ENCODE peak calls at places on chromosomes 1 and 21, in nine cellular contexts. One of them, this sample, is unnamed.

GRCh38 chr1:202107321-202107761 is 15.4 kb upstream of the GPR37L1 start:
- DNase-seq in heart right ventricle: peak; percentile 79
- DNase-seq in A549: no peak
- DNase-seq in esophagus squamous epithelium: no peak
- DNase-seq in naive thymus-derived CD4-positive, alpha-beta T cell: no peak
- DNase-seq in BE2C: no peak
- DNase-seq in left lung: peak; percentile 85
- DNase-seq in neural progenitor cell: no peak
- DNase-seq in spleen: no peak
- DNase-seq in this sample: no peak

GRCh38 chr1:167059045-167059728 is 31.0 kb downstream of the GPA33 start:
- DNase-seq in heart right ventricle: peak; percentile 71
- DNase-seq in A549: peak; percentile 52
- DNase-seq in left lung: peak; percentile 75
- DNase-seq in BE2C: peak; percentile 73
- DNase-seq in esophagus squamous epithelium: no peak
- DNase-seq in spleen: peak; percentile 84
- DNase-seq in naive thymus-derived CD4-positive, alpha-beta T cell: peak; percentile 39
- DNase-seq in neural progenitor cell: peak; percentile 80
- DNase-seq in this sample: peak; percentile 24

GRCh38 chr1:114345930-114346479 is 165.0 kb downstream of the TRIM33 start:
- DNase-seq in BE2C: peak; percentile 21
- DNase-seq in neural progenitor cell: peak; percentile 36
- DNase-seq in left lung: no peak
- DNase-seq in esophagus squamous epithelium: no peak
- DNase-seq in naive thymus-derived CD4-positive, alpha-beta T cell: no peak
- DNase-seq in spleen: peak; percentile 84
- DNase-seq in heart right ventricle: peak; percentile 40
- DNase-seq in A549: peak; percentile 18
- DNase-seq in this sample: no peak

GRCh38 chr21:29164330-29164942 is 34.0 kb downstream of the MAP3K7CL start:
- DNase-seq in spleen: no peak
- DNase-seq in A549: peak; percentile 15
- DNase-seq in BE2C: no peak
- DNase-seq in esophagus squamous epithelium: no peak
- DNase-seq in neural progenitor cell: peak; percentile 44
- DNase-seq in left lung: no peak
- DNase-seq in heart right ventricle: no peak
- DNase-seq in naive thymus-derived CD4-positive, alpha-beta T cell: no peak
- DNase-seq in this sample: peak; percentile 71

GRCh38 chr1:203663820-203664219 is 37.2 kb downstream of the ATP2B4 start:
- DNase-seq in naive thymus-derived CD4-positive, alpha-beta T cell: no peak
- DNase-seq in left lung: no peak
- DNase-seq in BE2C: no peak
- DNase-seq in spleen: no peak
- DNase-seq in A549: no peak
- DNase-seq in neural progenitor cell: no peak
- DNase-seq in heart right ventricle: no peak
- DNase-seq in esophagus squamous epithelium: no peak
- DNase-seq in this sample: no peak

GRCh38 chr21:34930971-34931370 is 118.1 kb downstream of the RUNX1 start:
- DNase-seq in heart right ventricle: no peak
- DNase-seq in left lung: no peak
- DNase-seq in neural progenitor cell: no peak
- DNase-seq in spleen: no peak
- DNase-seq in A549: no peak
- DNase-seq in esophagus squamous epithelium: no peak
- DNase-seq in naive thymus-derived CD4-positive, alpha-beta T cell: no peak
- DNase-seq in BE2C: no peak
- DNase-seq in this sample: peak; percentile 80

GRCh38 chr1:44827197-44828002 is 15.7 kb downstream of the PTCH2 start:
- DNase-seq in left lung: no peak
- DNase-seq in heart right ventricle: no peak
- DNase-seq in neural progenitor cell: no peak
- DNase-seq in spleen: peak; percentile 74
- DNase-seq in A549: no peak
- DNase-seq in naive thymus-derived CD4-positive, alpha-beta T cell: no peak
- DNase-seq in BE2C: no peak
- DNase-seq in esophagus squamous epithelium: no peak
- DNase-seq in this sample: no peak

GRCh38 chr1:9909222-9910046 is 635 bp downstream of the CTNNBIP1 start:
- DNase-seq in esophagus squamous epithelium: peak; percentile 25
- DNase-seq in BE2C: no peak
- DNase-seq in naive thymus-derived CD4-positive, alpha-beta T cell: peak; percentile 8
- DNase-seq in heart right ventricle: peak; percentile 42
- DNase-seq in neural progenitor cell: peak; percentile 30
- DNase-seq in left lung: no peak
- DNase-seq in A549: no peak
- DNase-seq in spleen: peak; percentile 93
- DNase-seq in this sample: no peak

GRCh38 chr1:204567067-204567466 is 50.9 kb downstream of the MDM4 start:
- DNase-seq in spleen: no peak
- DNase-seq in naive thymus-derived CD4-positive, alpha-beta T cell: no peak
- DNase-seq in esophagus squamous epithelium: no peak
- DNase-seq in BE2C: no peak
- DNase-seq in left lung: no peak
- DNase-seq in heart right ventricle: no peak
- DNase-seq in neural progenitor cell: no peak
- DNase-seq in A549: no peak
- DNase-seq in this sample: no peak

GRCh38 chr1:153357853-153358690 is at the start of gene S100A9:
- DNase-seq in esophagus squamous epithelium: no peak
- DNase-seq in A549: no peak
- DNase-seq in BE2C: no peak
- DNase-seq in naive thymus-derived CD4-positive, alpha-beta T cell: no peak
- DNase-seq in spleen: peak; percentile 63
- DNase-seq in heart right ventricle: no peak
- DNase-seq in neural progenitor cell: no peak
- DNase-seq in left lung: no peak
- DNase-seq in this sample: no peak

GRCh38 chr1:149936992-149937705 is 470 bp upstream of the MTMR11 start:
- DNase-seq in heart right ventricle: no peak
- DNase-seq in left lung: no peak
- DNase-seq in neural progenitor cell: no peak
- DNase-seq in esophagus squamous epithelium: no peak
- DNase-seq in A549: peak; percentile 83
- DNase-seq in BE2C: no peak
- DNase-seq in spleen: no peak
- DNase-seq in naive thymus-derived CD4-positive, alpha-beta T cell: no peak
- DNase-seq in this sample: peak; percentile 75

GRCh38 chr1:19738669-19739068 is 61.0 kb downstream of the TMCO4 start:
- DNase-seq in neural progenitor cell: no peak
- DNase-seq in heart right ventricle: no peak
- DNase-seq in esophagus squamous epithelium: no peak
- DNase-seq in spleen: no peak
- DNase-seq in A549: no peak
- DNase-seq in left lung: no peak
- DNase-seq in BE2C: no peak
- DNase-seq in naive thymus-derived CD4-positive, alpha-beta T cell: no peak
- DNase-seq in this sample: no peak

GRCh38 chr1:211703812-211704566 is 28.6 kb upstream of the NEK2 start:
- DNase-seq in esophagus squamous epithelium: no peak
- DNase-seq in neural progenitor cell: no peak
- DNase-seq in BE2C: no peak
- DNase-seq in left lung: no peak
- DNase-seq in naive thymus-derived CD4-positive, alpha-beta T cell: no peak
- DNase-seq in A549: no peak
- DNase-seq in heart right ventricle: no peak
- DNase-seq in spleen: no peak
- DNase-seq in this sample: no peak

GRCh38 chr1:115877511-115877910 is 36.6 kb upstream of the NHLH2 start:
- DNase-seq in neural progenitor cell: peak; percentile 15
- DNase-seq in spleen: no peak
- DNase-seq in A549: no peak
- DNase-seq in esophagus squamous epithelium: no peak
- DNase-seq in BE2C: no peak
- DNase-seq in heart right ventricle: no peak
- DNase-seq in naive thymus-derived CD4-positive, alpha-beta T cell: no peak
- DNase-seq in left lung: no peak
- DNase-seq in this sample: no peak

GRCh38 chr1:227556288-227556687 is 7.1 kb upstream of the ZNF678 start:
- DNase-seq in neural progenitor cell: no peak
- DNase-seq in heart right ventricle: no peak
- DNase-seq in spleen: no peak
- DNase-seq in esophagus squamous epithelium: no peak
- DNase-seq in A549: no peak
- DNase-seq in naive thymus-derived CD4-positive, alpha-beta T cell: no peak
- DNase-seq in BE2C: no peak
- DNase-seq in left lung: no peak
- DNase-seq in this sample: no peak

GRCh38 chr1:193472838-193473398 is 286.5 kb upstream of the B3GALT2 start:
- DNase-seq in left lung: no peak
- DNase-seq in A549: no peak
- DNase-seq in esophagus squamous epithelium: no peak
- DNase-seq in BE2C: no peak
- DNase-seq in naive thymus-derived CD4-positive, alpha-beta T cell: no peak
- DNase-seq in spleen: no peak
- DNase-seq in heart right ventricle: no peak
- DNase-seq in neural progenitor cell: no peak
- DNase-seq in this sample: no peak

GRCh38 chr21:37276377-37276776 is 9.2 kb upstream of the VPS26C start:
- DNase-seq in BE2C: no peak
- DNase-seq in A549: no peak
- DNase-seq in spleen: no peak
- DNase-seq in naive thymus-derived CD4-positive, alpha-beta T cell: no peak
- DNase-seq in heart right ventricle: no peak
- DNase-seq in left lung: no peak
- DNase-seq in neural progenitor cell: no peak
- DNase-seq in esophagus squamous epithelium: no peak
- DNase-seq in this sample: no peak

GRCh38 chr1:11176081-11176706 is 13.0 kb upstream of the ANGPTL7 start:
- DNase-seq in spleen: no peak
- DNase-seq in neural progenitor cell: no peak
- DNase-seq in BE2C: no peak
- DNase-seq in left lung: no peak
- DNase-seq in esophagus squamous epithelium: no peak
- DNase-seq in A549: no peak
- DNase-seq in naive thymus-derived CD4-positive, alpha-beta T cell: no peak
- DNase-seq in heart right ventricle: peak; percentile 26
- DNase-seq in this sample: peak; percentile 60

GRCh38 chr1:954927-955326 is 4.1 kb downstream of the NOC2L start:
- DNase-seq in neural progenitor cell: no peak
- DNase-seq in BE2C: no peak
- DNase-seq in left lung: no peak
- DNase-seq in naive thymus-derived CD4-positive, alpha-beta T cell: no peak
- DNase-seq in A549: no peak
- DNase-seq in esophagus squamous epithelium: no peak
- DNase-seq in spleen: no peak
- DNase-seq in heart right ventricle: no peak
- DNase-seq in this sample: no peak

GRCh38 chr1:956636-957035 is 2.4 kb downstream of the NOC2L start:
- DNase-seq in neural progenitor cell: no peak
- DNase-seq in esophagus squamous epithelium: no peak
- DNase-seq in left lung: no peak
- DNase-seq in heart right ventricle: no peak
- DNase-seq in BE2C: no peak
- DNase-seq in spleen: no peak
- DNase-seq in naive thymus-derived CD4-positive, alpha-beta T cell: no peak
- DNase-seq in A549: no peak
- DNase-seq in this sample: no peak

GRCh38 chr1:953524-954320 is 5.3 kb downstream of the NOC2L start:
- DNase-seq in BE2C: no peak
- DNase-seq in esophagus squamous epithelium: no peak
- DNase-seq in heart right ventricle: no peak
- DNase-seq in spleen: no peak
- DNase-seq in left lung: no peak
- DNase-seq in naive thymus-derived CD4-positive, alpha-beta T cell: no peak
- DNase-seq in neural progenitor cell: no peak
- DNase-seq in A549: no peak
- DNase-seq in this sample: no peak

GRCh38 chr1:952603-953002 is 6.5 kb downstream of the NOC2L start:
- DNase-seq in naive thymus-derived CD4-positive, alpha-beta T cell: no peak
- DNase-seq in BE2C: no peak
- DNase-seq in left lung: no peak
- DNase-seq in heart right ventricle: no peak
- DNase-seq in A549: no peak
- DNase-seq in esophagus squamous epithelium: no peak
- DNase-seq in neural progenitor cell: no peak
- DNase-seq in spleen: no peak
- DNase-seq in this sample: no peak

GRCh38 chr1:955439-955838 is 3.6 kb downstream of the NOC2L start:
- DNase-seq in left lung: no peak
- DNase-seq in A549: no peak
- DNase-seq in spleen: no peak
- DNase-seq in BE2C: no peak
- DNase-seq in esophagus squamous epithelium: no peak
- DNase-seq in heart right ventricle: no peak
- DNase-seq in naive thymus-derived CD4-positive, alpha-beta T cell: no peak
- DNase-seq in neural progenitor cell: no peak
- DNase-seq in this sample: no peak
- H3K9me3 ChIP-seq in left lung: no peaks in the 10 kb centered on the region
- H3K9me3 ChIP-seq in A549: no peaks in the 10 kb centered on the region
- H3K9me3 ChIP-seq in spleen: no peaks in the 10 kb centered on the region
- H3K9me3 ChIP-seq in BE2C: no peaks in the 10 kb centered on the region
- H3K9me3 ChIP-seq in esophagus squamous epithelium: no peaks in the 10 kb centered on the region
- H3K9me3 ChIP-seq in heart right ventricle: no peaks in the 10 kb centered on the region
- H3K9me3 ChIP-seq in naive thymus-derived CD4-positive, alpha-beta T cell: no peaks in the 10 kb centered on the region
- H3K9me3 ChIP-seq in neural progenitor cell: no peaks in the 10 kb centered on the region
- H3K9me3 ChIP-seq in this sample: no peaks in the 10 kb centered on the region

GRCh38 chr1:183642166-183642565 is 6.6 kb upstream of the ARPC5 start:
- DNase-seq in naive thymus-derived CD4-positive, alpha-beta T cell: no peak
- DNase-seq in spleen: no peak
- DNase-seq in left lung: no peak
- DNase-seq in esophagus squamous epithelium: no peak
- DNase-seq in neural progenitor cell: no peak
- DNase-seq in BE2C: no peak
- DNase-seq in heart right ventricle: no peak
- DNase-seq in A549: no peak
- DNase-seq in this sample: no peak
- H3K9me3 ChIP-seq in naive thymus-derived CD4-positive, alpha-beta T cell: no peaks in the 10 kb centered on the region
- H3K9me3 ChIP-seq in spleen: no peaks in the 10 kb centered on the region
- H3K9me3 ChIP-seq in left lung: no peaks in the 10 kb centered on the region
- H3K9me3 ChIP-seq in esophagus squamous epithelium: no peaks in the 10 kb centered on the region
- H3K9me3 ChIP-seq in neural progenitor cell: no peaks in the 10 kb centered on the region
- H3K9me3 ChIP-seq in BE2C: no peaks in the 10 kb centered on the region
- H3K9me3 ChIP-seq in heart right ventricle: no peaks in the 10 kb centered on the region
- H3K9me3 ChIP-seq in A549: no peaks in the 10 kb centered on the region
- H3K9me3 ChIP-seq in this sample: no peaks in the 10 kb centered on the region

GRCh38 chr1:64865105-64865757 is 101.1 kb downstream of the JAK1 start:
- DNase-seq in BE2C: no peak
- DNase-seq in heart right ventricle: no peak
- DNase-seq in spleen: no peak
- DNase-seq in A549: no peak
- DNase-seq in left lung: no peak
- DNase-seq in naive thymus-derived CD4-positive, alpha-beta T cell: no peak
- DNase-seq in esophagus squamous epithelium: no peak
- DNase-seq in neural progenitor cell: no peak
- DNase-seq in this sample: no peak
- H3K9me3 ChIP-seq in BE2C: no peaks in the 10 kb centered on the region
- H3K9me3 ChIP-seq in heart right ventricle: no peaks in the 10 kb centered on the region
- H3K9me3 ChIP-seq in spleen: no peaks in the 10 kb centered on the region
- H3K9me3 ChIP-seq in A549: no peaks in the 10 kb centered on the region
- H3K9me3 ChIP-seq in left lung: no peaks in the 10 kb centered on the region
- H3K9me3 ChIP-seq in naive thymus-derived CD4-positive, alpha-beta T cell: no peaks in the 10 kb centered on the region
- H3K9me3 ChIP-seq in esophagus squamous epithelium: no peaks in the 10 kb centered on the region
- H3K9me3 ChIP-seq in neural progenitor cell: no peaks in the 10 kb centered on the region
- H3K9me3 ChIP-seq in this sample: no peaks in the 10 kb centered on the region

GRCh38 chr1:247961796-247962195 is 3.2 kb upstream of the OR2AK2 start:
- DNase-seq in naive thymus-derived CD4-positive, alpha-beta T cell: no peak
- DNase-seq in neural progenitor cell: no peak
- DNase-seq in BE2C: no peak
- DNase-seq in esophagus squamous epithelium: no peak
- DNase-seq in spleen: no peak
- DNase-seq in A549: no peak
- DNase-seq in heart right ventricle: no peak
- DNase-seq in left lung: no peak
- DNase-seq in this sample: no peak
- H3K9me3 ChIP-seq in naive thymus-derived CD4-positive, alpha-beta T cell: no peaks in the 10 kb centered on the region
- H3K9me3 ChIP-seq in neural progenitor cell: peaks cover 7% of the 10 kb centered on the region
- H3K9me3 ChIP-seq in BE2C: no peaks in the 10 kb centered on the region
- H3K9me3 ChIP-seq in esophagus squamous epithelium: no peaks in the 10 kb centered on the region
- H3K9me3 ChIP-seq in spleen: no peaks in the 10 kb centered on the region
- H3K9me3 ChIP-seq in A549: peaks cover 3% of the 10 kb centered on the region
- H3K9me3 ChIP-seq in heart right ventricle: no peaks in the 10 kb centered on the region
- H3K9me3 ChIP-seq in left lung: no peaks in the 10 kb centered on the region
- H3K9me3 ChIP-seq in this sample: no peaks in the 10 kb centered on the region